ENCODE peak calls at places on chromosome 19, in eight cellular contexts. N is Daoy, S is AG10803, F is fibroblast of gingiva, I is choroid plexus epithelial cell, A is C1 segment of cervical spinal cord, K is anterior cingulate cortex, O is mesendoderm. U is an unnamed sample.

GRCh38 chr19:19230505-19230904 is 18.7 kb downstream of the NCAN start:
- DNase-seq in N (no peak), S (no peak), F (no peak), I (no peak), A (no peak), K (no peak), O (no peak), U (no peak)

GRCh38 chr19:3068071-3068470 is 5.8 kb upstream of the TLE5 start:
- DNase-seq in N (no peak), S (no peak), F (no peak), I (no peak), A (no peak), K (no peak), O (no peak), U (no peak)

GRCh38 chr19:41917676-41918075 is 10.6 kb downstream of the ERFL start:
- DNase-seq in N (no peak), S (no peak), F (no peak), I (no peak), A (no peak), K (no peak), O (no peak), U (no peak)

GRCh38 chr19:10010247-10010691 is at the start of gene COL5A3:
- DNase-seq in N (peak), S (peak), F (peak), I (peak), A (no peak), K (no peak), O (no peak), U (peak)

GRCh38 chr19:48249502-48250014 is 6.2 kb downstream of the CARD8 start:
- DNase-seq in N (no peak), S (no peak), F (no peak), I (peak), A (no peak), K (no peak), O (no peak), U (no peak)

GRCh38 chr19:15402411-15403150 is 16.2 kb downstream of the AKAP8L start:
- DNase-seq in N (no peak), S (no peak), F (no peak), I (no peak), A (no peak), K (no peak), O (no peak), U (peak)

GRCh38 chr19:13781547-13781946 is 7.3 kb downstream of the C19orf53 start:
- DNase-seq in N (peak), S (peak), F (peak), I (peak), A (no peak), K (peak), O (peak), U (peak)

GRCh38 chr19:6313398-6313969 is 19.9 kb downstream of the ACER1 start:
- DNase-seq in N (no peak), S (no peak), F (no peak), I (no peak), A (no peak), K (no peak), O (no peak), U (no peak)

GRCh38 chr19:39409886-39410619 is 2.4 kb upstream of the PLEKHG2 start:
- DNase-seq in N (peak), S (peak), F (peak), I (no peak), A (no peak), K (no peak), O (peak), U (peak)

GRCh38 chr19:4575978-4576933 is 16.8 kb upstream of the SEMA6B start:
- DNase-seq in N (peak), S (peak), F (no peak), I (peak), A (no peak), K (peak), O (peak), U (peak)

GRCh38 chr19:5988520-5989387 is 10.8 kb upstream of the RANBP3 start:
- DNase-seq in N (no peak), S (no peak), F (no peak), I (peak), A (no peak), K (no peak), O (no peak), U (no peak)

GRCh38 chr19:5719274-5719960 is 529 bp downstream of the LONP1 start:
- DNase-seq in N (peak), S (peak), F (no peak), I (peak), A (no peak), K (no peak), O (no peak), U (no peak)

GRCh38 chr19:18542936-18543813 is at the start of gene FKBP8:
- DNase-seq in N (peak), S (peak), F (peak), I (peak), A (peak), K (peak), O (peak), U (peak)

GRCh38 chr19:29442094-29442493 is 83.7 kb upstream of the VSTM2B start:
- DNase-seq in N (no peak), S (no peak), F (no peak), I (no peak), A (no peak), K (no peak), O (no peak), U (no peak)

GRCh38 chr19:34482380-34483250 is 1.1 kb downstream of the WTIP start:
- DNase-seq in N (peak), S (peak), F (peak), I (peak), A (no peak), K (no peak), O (peak), U (peak)

GRCh38 chr19:39949026-39949747 is 14.8 kb upstream of the FCGBP start:
- DNase-seq in N (no peak), S (no peak), F (no peak), I (no peak), A (no peak), K (no peak), O (no peak), U (no peak)

GRCh38 chr19:2221250-2221831 is 14.8 kb downstream of the PLEKHJ1 start:
- DNase-seq in N (no peak), S (no peak), F (peak), I (peak), A (no peak), K (no peak), O (no peak), U (no peak)

GRCh38 chr19:42366676-42367075 is 23.4 kb downstream of the CNFN start:
- DNase-seq in N (no peak), S (no peak), F (no peak), I (no peak), A (no peak), K (no peak), O (no peak), U (peak)

GRCh38 chr19:35858311-35858710 is 1.6 kb downstream of the KIRREL2 start:
- DNase-seq in N (no peak), S (no peak), F (no peak), I (no peak), A (no peak), K (no peak), O (no peak), U (no peak)